ENCODE peak calls at places on chromosomes 7 and 10, in nine cellular contexts. M is dorsolateral prefrontal cortex, O is GM06990, C is ovary, K is thyroid gland, Q is activated T-cell treated with anti-CD3 and anti-CD28 coated beads for 24 hours, T is NCI-H1092, D is IMR-90, J is NCI-H2171 treated with DMSO at 0.1 percent for 48 hours. V is an unnamed sample.

GRCh38 chr7:129780257-129781127 is 169.0 kb downstream of the NRF1 start:
- DNase-seq in K (peak), M (no peak), T (peak), O (peak), C (no peak), D (no peak), J (peak), Q (peak), V (peak)

GRCh38 chr7:151682831-151683614 is 163.3 kb upstream of the RHEB start:
- DNase-seq in K (peak), O (no peak), M (peak), J (no peak), T (no peak), D (no peak), Q (no peak), C (no peak), V (no peak)

GRCh38 chr10:75074711-75075445 is 36.6 kb upstream of the SAMD8 start:
- DNase-seq in O (no peak), Q (no peak), M (no peak), C (no peak), T (no peak), K (no peak), D (no peak), J (no peak), V (no peak)

GRCh38 chr10:78794736-78795455 is 273.9 kb upstream of the ZMIZ1 start:
- DNase-seq in C (no peak), T (no peak), D (no peak), M (no peak), K (no peak), Q (no peak), J (no peak), O (no peak), V (no peak)

GRCh38 chr10:91944880-91945630 is 21.5 kb downstream of the BTAF1 start:
- DNase-seq in T (no peak), M (no peak), J (no peak), C (no peak), O (peak), K (no peak), Q (no peak), D (peak), V (peak)

GRCh38 chr10:43160067-43160918 is 22.0 kb downstream of the CSGALNACT2 start:
- DNase-seq in D (peak), O (no peak), T (no peak), M (no peak), K (no peak), Q (peak), C (no peak), J (no peak), V (peak)

GRCh38 chr7:127057918-127058317 is 194.8 kb downstream of the GRM8 start:
- DNase-seq in J (no peak), K (no peak), T (no peak), C (no peak), M (no peak), O (no peak), D (no peak), Q (no peak), V (no peak)

GRCh38 chr7:142611566-142612250 is 137.6 kb upstream of the PRSS1 start:
- DNase-seq in M (no peak), O (no peak), K (no peak), Q (no peak), T (no peak), D (no peak), C (no peak), J (peak), V (no peak)

GRCh38 chr7:7653568-7654187 is 13.1 kb downstream of the UMAD1 start:
- DNase-seq in Q (no peak), D (no peak), C (no peak), O (no peak), K (no peak), J (no peak), T (no peak), M (no peak), V (no peak)

V was measured in stimulated activated naive CD8-positive, alpha-beta T cell treated with anti-CD3 and anti-CD28 coated beads, Interleukin-15, amount 100 ng/mL, for 72 hours.